ENCODE peak calls at places on chromosomes 4 and X, in seven cellular contexts. One of them, this sample, is unnamed.

GRCh38 chrX:15207384-15207783 is 62.5 kb downstream of the ASB9 start:
- DNase-seq in H9: no peak
- DNase-seq in fibroblast of pulmonary artery: no peak
- DNase-seq in uterus: no peak
- DNase-seq in WERI-Rb-1: no peak
- DNase-seq in MM.1S: no peak
- DNase-seq in body of pancreas: no peak
- DNase-seq in this sample: no peak

GRCh38 chrX:40449956-40450701 is 130.6 kb upstream of the ATP6AP2 start:
- DNase-seq in body of pancreas: no peak
- DNase-seq in fibroblast of pulmonary artery: no peak
- DNase-seq in MM.1S: no peak
- DNase-seq in WERI-Rb-1: no peak
- DNase-seq in uterus: no peak
- DNase-seq in H9: no peak
- DNase-seq in this sample: no peak

GRCh38 chrX:119669424-119670037 is 23.4 kb downstream of the SEPTIN6 start:
- DNase-seq in H9: no peak
- DNase-seq in MM.1S: no peak
- DNase-seq in uterus: peak
- DNase-seq in fibroblast of pulmonary artery: peak
- DNase-seq in body of pancreas: peak
- DNase-seq in WERI-Rb-1: no peak
- DNase-seq in this sample: no peak

GRCh38 chrX:37922926-37923325 is 75.6 kb upstream of the DYNLT3 start:
- DNase-seq in H9: no peak
- DNase-seq in WERI-Rb-1: no peak
- DNase-seq in uterus: no peak
- DNase-seq in body of pancreas: peak
- DNase-seq in fibroblast of pulmonary artery: peak
- DNase-seq in MM.1S: no peak
- DNase-seq in this sample: no peak

GRCh38 chrX:40570346-40571093 is 10.2 kb upstream of the ATP6AP2 start:
- DNase-seq in WERI-Rb-1: no peak
- DNase-seq in uterus: no peak
- DNase-seq in fibroblast of pulmonary artery: no peak
- DNase-seq in body of pancreas: peak
- DNase-seq in H9: no peak
- DNase-seq in MM.1S: no peak
- DNase-seq in this sample: no peak

GRCh38 chr4:74501579-74501978 is 56.6 kb downstream of the AREG start:
- DNase-seq in body of pancreas: no peak
- DNase-seq in WERI-Rb-1: no peak
- DNase-seq in MM.1S: no peak
- DNase-seq in H9: no peak
- DNase-seq in fibroblast of pulmonary artery: peak
- DNase-seq in uterus: no peak
- DNase-seq in this sample: peak

GRCh38 chr4:15250021-15250441 is 177.8 kb upstream of the C1QTNF7 start:
- DNase-seq in WERI-Rb-1: no peak
- DNase-seq in fibroblast of pulmonary artery: no peak
- DNase-seq in H9: no peak
- DNase-seq in body of pancreas: no peak
- DNase-seq in uterus: no peak
- DNase-seq in MM.1S: no peak
- DNase-seq in this sample: no peak

GRCh38 chrX:119512145-119512800 is 44.0 kb downstream of the SLC25A5 start:
- DNase-seq in WERI-Rb-1: peak
- DNase-seq in body of pancreas: peak
- DNase-seq in uterus: peak
- DNase-seq in fibroblast of pulmonary artery: peak
- DNase-seq in H9: peak
- DNase-seq in MM.1S: peak
- DNase-seq in this sample: peak

GRCh38 chr4:137635596-137635995 is 103.3 kb upstream of the PCDH18 start:
- DNase-seq in MM.1S: no peak
- DNase-seq in WERI-Rb-1: no peak
- DNase-seq in fibroblast of pulmonary artery: peak
- DNase-seq in uterus: no peak
- DNase-seq in H9: no peak
- DNase-seq in body of pancreas: no peak
- DNase-seq in this sample: no peak

GRCh38 chr4:10620935-10621488 is 63.6 kb downstream of the CLNK start:
- DNase-seq in body of pancreas: no peak
- DNase-seq in uterus: no peak
- DNase-seq in fibroblast of pulmonary artery: no peak
- DNase-seq in MM.1S: no peak
- DNase-seq in H9: no peak
- DNase-seq in WERI-Rb-1: no peak
- DNase-seq in this sample: no peak

GRCh38 chr4:164931551-164932324 is 45.7 kb downstream of the TRIM61 start:
- DNase-seq in uterus: no peak
- DNase-seq in MM.1S: no peak
- DNase-seq in WERI-Rb-1: no peak
- DNase-seq in body of pancreas: no peak
- DNase-seq in H9: no peak
- DNase-seq in fibroblast of pulmonary artery: no peak
- DNase-seq in this sample: no peak

DNA sequence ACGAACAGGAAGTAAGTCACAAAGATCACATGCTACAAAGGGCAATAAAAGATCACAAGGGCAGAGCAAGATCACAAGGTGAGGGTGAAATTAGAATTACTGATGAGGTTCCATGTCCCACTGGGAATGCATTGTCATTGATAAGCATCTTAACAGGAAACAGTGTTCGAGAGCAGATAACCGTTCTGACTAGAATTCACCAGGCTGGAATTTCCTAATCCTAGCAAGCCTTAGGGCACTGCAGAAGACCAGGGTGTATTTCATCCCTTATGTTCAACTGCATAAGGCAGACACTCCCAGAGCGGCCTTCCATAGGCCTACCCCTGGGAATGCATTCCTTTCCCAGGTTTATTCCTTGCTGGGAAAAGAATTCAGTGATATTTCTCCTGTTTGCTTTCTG is 980.6 kb upstream of the LCORL start:
- DNase-seq in WERI-Rb-1: no peak
- DNase-seq in uterus: no peak
- DNase-seq in H9: no peak
- DNase-seq in body of pancreas: no peak
- DNase-seq in MM.1S: no peak
- DNase-seq in fibroblast of pulmonary artery: no peak
- DNase-seq in this sample: no peak
- TF ChIP-seq CTCF in WERI-Rb-1: no peak
- TF ChIP-seq CTCF in uterus: no peak
- TF ChIP-seq CTCF in H9: no peak
- TF ChIP-seq CTCF in body of pancreas: no peak
- TF ChIP-seq CTCF in MM.1S: no peak
- TF ChIP-seq CTCF in fibroblast of pulmonary artery: no peak
- TF ChIP-seq CTCF in this sample: no peak

GRCh38 chr4:83961575-83961974 is 425.7 kb downstream of the GPAT3 start:
- DNase-seq in H9: no peak
- DNase-seq in body of pancreas: no peak
- DNase-seq in WERI-Rb-1: no peak
- DNase-seq in MM.1S: peak
- DNase-seq in fibroblast of pulmonary artery: peak
- DNase-seq in uterus: no peak
- DNase-seq in this sample: no peak
- TF ChIP-seq CTCF in H9: no peak
- TF ChIP-seq CTCF in body of pancreas: no peak
- TF ChIP-seq CTCF in WERI-Rb-1: no peak
- TF ChIP-seq CTCF in MM.1S: no peak
- TF ChIP-seq CTCF in fibroblast of pulmonary artery: peak
- TF ChIP-seq CTCF in uterus: no peak
- TF ChIP-seq CTCF in this sample: no peak

DNA sequence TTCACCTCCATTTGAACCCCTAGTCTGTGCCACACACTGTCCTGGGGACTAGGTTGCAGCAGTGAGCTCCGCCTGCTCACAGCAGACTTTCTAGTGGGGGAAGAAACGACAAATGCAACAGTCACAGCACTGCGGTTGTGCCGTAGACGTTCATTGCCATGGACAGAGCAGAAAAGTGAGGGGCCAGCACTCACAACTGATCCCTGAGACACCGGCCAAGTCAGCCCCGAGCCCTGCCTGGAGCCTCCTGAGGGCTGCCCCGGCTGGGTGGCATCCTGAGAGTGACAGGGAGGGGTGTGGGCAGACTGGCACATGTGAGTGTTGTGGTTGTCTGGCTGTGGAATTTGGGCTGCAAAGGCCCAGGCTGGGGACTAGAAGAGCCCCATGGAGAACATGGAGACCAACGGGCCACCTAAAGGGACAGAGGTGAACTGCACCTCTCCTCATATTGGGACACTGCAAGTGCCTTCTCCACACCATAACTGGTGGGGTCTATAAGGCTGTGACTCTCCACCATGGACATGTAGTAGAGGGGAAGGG is 4.6 kb downstream of the DUSP9 start:
- DNase-seq in uterus: no peak
- DNase-seq in MM.1S: no peak
- DNase-seq in H9: peak
- DNase-seq in fibroblast of pulmonary artery: no peak
- DNase-seq in WERI-Rb-1: peak
- DNase-seq in body of pancreas: no peak
- DNase-seq in this sample: no peak
- TF ChIP-seq CTCF in uterus: no peak
- TF ChIP-seq CTCF in MM.1S: peak
- TF ChIP-seq CTCF in H9: peak
- TF ChIP-seq CTCF in fibroblast of pulmonary artery: peak
- TF ChIP-seq CTCF in WERI-Rb-1: peak
- TF ChIP-seq CTCF in body of pancreas: no peak
- TF ChIP-seq CTCF in this sample: peak

GRCh38 chr4:19971829-19972228 is 279.9 kb upstream of the SLIT2 start:
- DNase-seq in fibroblast of pulmonary artery: peak
- DNase-seq in body of pancreas: no peak
- DNase-seq in uterus: no peak
- DNase-seq in H9: no peak
- DNase-seq in MM.1S: no peak
- DNase-seq in WERI-Rb-1: no peak
- DNase-seq in this sample: no peak

GRCh38 chr4:19969492-19969891 is 282.2 kb upstream of the SLIT2 start:
- DNase-seq in uterus: no peak
- DNase-seq in MM.1S: no peak
- DNase-seq in WERI-Rb-1: no peak
- DNase-seq in H9: no peak
- DNase-seq in fibroblast of pulmonary artery: no peak
- DNase-seq in body of pancreas: no peak
- DNase-seq in this sample: no peak
- TF ChIP-seq CTCF in uterus: no peak
- TF ChIP-seq CTCF in MM.1S: no peak
- TF ChIP-seq CTCF in WERI-Rb-1: peak
- TF ChIP-seq CTCF in H9: peak
- TF ChIP-seq CTCF in fibroblast of pulmonary artery: peak
- TF ChIP-seq CTCF in body of pancreas: no peak
- TF ChIP-seq CTCF in this sample: peak

GRCh38 chrX:151370906-151371305 is 26.1 kb upstream of the VMA21 start:
- DNase-seq in uterus: no peak
- DNase-seq in fibroblast of pulmonary artery: peak
- DNase-seq in WERI-Rb-1: no peak
- DNase-seq in body of pancreas: no peak
- DNase-seq in MM.1S: no peak
- DNase-seq in H9: peak
- DNase-seq in this sample: no peak
- TF ChIP-seq CTCF in uterus: no peak
- TF ChIP-seq CTCF in fibroblast of pulmonary artery: no peak
- TF ChIP-seq CTCF in WERI-Rb-1: no peak
- TF ChIP-seq CTCF in body of pancreas: no peak
- TF ChIP-seq CTCF in MM.1S: no peak
- TF ChIP-seq CTCF in H9: no peak
- TF ChIP-seq CTCF in this sample: no peak

GRCh38 chr4:6640292-6641163 is at the start of gene MRFAP1:
- DNase-seq in MM.1S: peak
- DNase-seq in fibroblast of pulmonary artery: peak
- DNase-seq in WERI-Rb-1: peak
- DNase-seq in body of pancreas: peak
- DNase-seq in H9: peak
- DNase-seq in uterus: peak
- DNase-seq in this sample: peak

GRCh38 chr4:6641971-6642320 is 1.5 kb downstream of the MRFAP1 start:
- DNase-seq in H9: no peak
- DNase-seq in body of pancreas: no peak
- DNase-seq in uterus: no peak
- DNase-seq in fibroblast of pulmonary artery: peak
- DNase-seq in MM.1S: no peak
- DNase-seq in WERI-Rb-1: no peak
- DNase-seq in this sample: no peak

GRCh38 chr4:6643141-6643847 is 2.8 kb downstream of the MRFAP1 start:
- DNase-seq in uterus: no peak
- DNase-seq in H9: no peak
- DNase-seq in fibroblast of pulmonary artery: no peak
- DNase-seq in body of pancreas: no peak
- DNase-seq in MM.1S: no peak
- DNase-seq in WERI-Rb-1: no peak
- DNase-seq in this sample: no peak

GRCh38 chr4:6639137-6639680 is 1.3 kb upstream of the MRFAP1 start:
- DNase-seq in fibroblast of pulmonary artery: no peak
- DNase-seq in MM.1S: no peak
- DNase-seq in WERI-Rb-1: no peak
- DNase-seq in H9: no peak
- DNase-seq in body of pancreas: no peak
- DNase-seq in uterus: no peak
- DNase-seq in this sample: no peak

DNA sequence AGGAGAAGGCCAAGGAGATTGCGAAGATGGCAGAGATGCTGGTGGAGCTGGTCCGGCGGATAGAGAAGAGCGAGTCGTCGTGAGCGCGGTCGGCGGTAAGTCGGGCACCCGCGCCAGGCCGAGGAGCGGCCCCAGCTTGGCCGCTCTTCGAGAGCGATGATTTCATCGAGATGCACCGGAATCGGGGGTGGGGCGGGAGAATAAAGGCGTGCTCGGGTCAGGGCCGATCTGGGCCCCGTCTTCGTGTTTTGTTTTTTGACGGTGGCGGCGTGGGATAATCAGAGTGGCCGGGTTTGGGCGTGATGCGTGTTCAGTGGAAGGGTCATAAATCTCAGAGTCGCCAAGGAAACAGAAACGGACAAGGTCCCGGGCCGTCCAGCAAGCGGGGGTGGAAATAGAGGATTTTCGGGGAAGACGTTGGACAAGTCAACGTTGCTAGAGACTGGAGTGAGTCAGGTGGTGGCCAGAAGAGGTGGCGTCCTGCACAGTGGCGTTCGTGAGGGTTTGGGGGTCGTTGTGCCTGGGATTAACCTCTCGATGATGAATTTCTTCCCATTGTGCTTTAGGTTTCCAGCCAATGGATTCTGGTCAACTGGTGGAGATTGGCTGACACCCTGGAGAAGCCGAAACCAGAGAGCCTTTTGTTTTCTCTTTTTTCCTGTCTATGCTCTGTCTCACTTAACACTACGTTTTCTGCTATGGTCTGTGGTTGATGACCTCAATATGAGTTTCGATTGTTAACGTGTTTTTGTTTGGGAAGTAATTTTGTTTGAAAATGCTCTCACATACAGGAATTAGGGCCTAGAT is 882 bp downstream of the MRFAP1 start:
- DNase-seq in H9: no peak
- DNase-seq in body of pancreas: peak
- DNase-seq in fibroblast of pulmonary artery: peak
- DNase-seq in MM.1S: peak
- DNase-seq in uterus: peak
- DNase-seq in WERI-Rb-1: peak
- DNase-seq in this sample: no peak
- TF ChIP-seq CTCF in H9: no peak
- TF ChIP-seq CTCF in body of pancreas: no peak
- TF ChIP-seq CTCF in fibroblast of pulmonary artery: no peak
- TF ChIP-seq CTCF in MM.1S: no peak
- TF ChIP-seq CTCF in uterus: no peak
- TF ChIP-seq CTCF in WERI-Rb-1: no peak
- TF ChIP-seq CTCF in this sample: no peak

GRCh38 chr4:48944659-48945290 is 38.2 kb upstream of the OCIAD2 start:
- DNase-seq in body of pancreas: peak
- DNase-seq in fibroblast of pulmonary artery: no peak
- DNase-seq in MM.1S: peak
- DNase-seq in uterus: no peak
- DNase-seq in WERI-Rb-1: peak
- DNase-seq in H9: peak
- DNase-seq in this sample: no peak
- TF ChIP-seq CTCF in body of pancreas: no peak
- TF ChIP-seq CTCF in fibroblast of pulmonary artery: peak
- TF ChIP-seq CTCF in MM.1S: peak
- TF ChIP-seq CTCF in uterus: no peak
- TF ChIP-seq CTCF in WERI-Rb-1: peak
- TF ChIP-seq CTCF in H9: peak
- TF ChIP-seq CTCF in this sample: peak